ENCODE peak calls at places on chromosome 5, in eight cellular contexts. W, O, S, I, Y, N, J and A are unnamed samples.
A peak's percentile ranks its signal among the peaks of the same experiment; 100 is the strongest.

GRCh38 chr5:55037046-55037771 is 13.2 kb downstream of the GZMK start:
- DNase-seq in W (no peak), O (no peak), S (no peak), I (no peak), Y (no peak), N (no peak), J (peak; percentile 8), A (no peak)

GRCh38 chr5:168165221-168165965 is 126.1 kb upstream of the WWC1 start:
- DNase-seq in W (no peak), O (no peak), S (no peak), I (no peak), Y (no peak), N (no peak), J (no peak), A (peak; percentile 72)

GRCh38 chr5:155049569-155050383 is 36.2 kb downstream of the KIF4B start:
- DNase-seq in W (peak; percentile 39), O (no peak), S (no peak), I (no peak), Y (no peak), N (no peak), J (peak; percentile 7), A (no peak)

GRCh38 chr5:38121420-38121819 is 136.9 kb upstream of the EGFLAM start:
- DNase-seq in W (no peak), O (no peak), S (peak; percentile 11), I (no peak), Y (no peak), N (no peak), J (no peak), A (no peak)

GRCh38 chr5:139647406-139648204 is 544 bp upstream of the CXXC5 start:
- DNase-seq in W (no peak), O (no peak), S (no peak), I (peak; percentile 31), Y (no peak), N (no peak), J (no peak), A (no peak)

GRCh38 chr5:83844320-83845068 is 123.8 kb upstream of the HAPLN1 start:
- DNase-seq in W (no peak), O (no peak), S (peak; percentile 79), I (no peak), Y (no peak), N (no peak), J (no peak), A (peak; percentile 20)

GRCh38 chr5:81825237-81825636 is 74.3 kb upstream of the SSBP2 start:
- DNase-seq in W (peak; percentile 29), O (peak; percentile 66), S (no peak), I (peak; percentile 26), Y (peak; percentile 66), N (no peak), J (no peak), A (peak; percentile 20)

GRCh38 chr5:180648658-180649296 is 623 bp downstream of the FLT4 start:
- DNase-seq in W (peak; percentile 32), O (no peak), S (no peak), I (no peak), Y (no peak), N (peak; percentile 75), J (no peak), A (no peak)

GRCh38 chr5:83503662-83504061 is 32.1 kb downstream of the VCAN start:
- DNase-seq in W (no peak), O (no peak), S (no peak), I (no peak), Y (no peak), N (no peak), J (no peak), A (no peak)

GRCh38 chr5:18977880-18978279 is 1010.1 kb downstream of the CDH18 start:
- DNase-seq in W (no peak), O (no peak), S (no peak), I (no peak), Y (no peak), N (no peak), J (no peak), A (no peak)

GRCh38 chr5:136457390-136458094 is 92.2 kb upstream of the TRPC7 start:
- DNase-seq in W (no peak), O (no peak), S (no peak), I (peak; percentile 78), Y (no peak), N (no peak), J (no peak), A (peak; percentile 43)

GRCh38 chr5:155254399-155254798 is 240.8 kb downstream of the KIF4B start:
- DNase-seq in W (no peak), O (no peak), S (no peak), I (no peak), Y (no peak), N (no peak), J (no peak), A (no peak)

GRCh38 chr5:98783051-98783649 is 9.7 kb downstream of the RGMB start:
- DNase-seq in W (no peak), O (no peak), S (no peak), I (no peak), Y (no peak), N (no peak), J (no peak), A (no peak)

GRCh38 chr5:80408475-80408875 is 611 bp downstream of the ZFYVE16 start:
- DNase-seq in W (peak; percentile 85), O (peak; percentile 72), S (no peak), I (peak; percentile 60), Y (peak; percentile 70), N (peak; percentile 81), J (no peak), A (peak; percentile 81)

GRCh38 chr5:179131886-179132585 is 71.9 kb downstream of the ZNF354C start:
- DNase-seq in W (no peak), O (no peak), S (no peak), I (no peak), Y (no peak), N (no peak), J (no peak), A (no peak)

GRCh38 chr5:110507972-110508371 is 218.5 kb downstream of the TMEM232 start:
- DNase-seq in W (no peak), O (no peak), S (no peak), I (no peak), Y (no peak), N (no peak), J (no peak), A (no peak)

GRCh38 chr5:176438959-176439757 is 9.0 kb upstream of the FAF2 start:
- DNase-seq in W (peak; percentile 59), O (peak; percentile 46), S (no peak), I (no peak), Y (no peak), N (no peak), J (no peak), A (peak; percentile 32)

GRCh38 chr5:9529041-9529480 is 16.8 kb downstream of the SEMA5A start:
- DNase-seq in W (no peak), O (no peak), S (no peak), I (peak; percentile 47), Y (no peak), N (no peak), J (no peak), A (no peak)

GRCh38 chr5:90940227-90940995 is 381.8 kb downstream of the ADGRV1 start:
- DNase-seq in W (peak; percentile 9), O (no peak), S (peak; percentile 73), I (no peak), Y (no peak), N (peak; percentile 63), J (no peak), A (no peak)

DNA sequence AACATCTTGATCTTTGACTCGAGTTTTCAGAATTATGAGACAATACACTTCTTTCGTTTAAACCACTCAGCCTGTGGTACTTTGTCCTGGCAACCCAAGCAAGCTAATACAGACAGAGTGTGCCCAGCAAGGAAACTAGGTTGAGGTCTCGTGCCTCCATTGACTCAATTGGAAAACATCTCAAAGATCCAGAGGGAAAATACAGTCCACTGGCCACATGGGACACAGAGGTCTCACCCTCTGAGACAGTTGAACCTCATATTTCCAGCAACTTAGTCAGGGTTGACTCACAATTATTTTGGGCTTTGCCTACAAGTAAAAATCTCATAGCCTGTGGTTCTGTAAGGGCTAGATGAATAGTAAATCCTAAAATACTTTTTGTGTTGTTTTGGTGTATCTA is 631.5 kb downstream of the MTRR start:
- DNase-seq in W (no peak), O (no peak), S (no peak), I (no peak), Y (no peak), N (no peak), J (no peak), A (no peak)
- H3K9me3 ChIP-seq in W (no peaks in the 10 kb centered on the region), O (no peaks in the 10 kb centered on the region), S (no peaks in the 10 kb centered on the region), I (no peaks in the 10 kb centered on the region), Y (peaks cover 13% of the 10 kb centered on the region), N (no peaks in the 10 kb centered on the region), J (peaks cover 9% of the 10 kb centered on the region), A (no peaks in the 10 kb centered on the region)

DNA sequence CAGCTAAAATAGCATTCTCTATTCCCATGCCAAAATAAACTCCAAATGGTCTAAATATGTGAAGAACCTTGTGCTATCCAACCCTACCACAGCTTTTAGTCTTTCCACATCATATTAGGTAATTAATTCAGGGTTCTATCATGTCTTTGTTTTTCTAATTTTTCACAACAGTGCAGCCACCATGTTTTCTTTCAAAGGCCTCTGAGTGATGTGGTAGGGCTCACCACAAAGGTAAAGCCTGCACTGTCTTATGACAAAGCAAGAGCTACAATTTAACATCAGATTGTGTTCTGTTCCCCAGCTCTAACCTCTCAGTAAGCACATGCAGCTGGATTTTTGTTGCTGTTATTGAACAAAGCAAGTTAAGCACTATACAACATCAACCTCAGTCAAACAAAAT is 52.4 kb downstream of the MEF2C start:
- DNase-seq in W (no peak), O (no peak), S (no peak), I (no peak), Y (no peak), N (no peak), J (no peak), A (no peak)
- H3K27ac ChIP-seq in W (no peak overlapping the region), O (no peak overlapping the region), S (peak overlapping the region; percentile 80), I (no peak overlapping the region), Y (peak overlapping the region; percentile 86), N (no peak overlapping the region), J (no peak overlapping the region), A (no peak overlapping the region)

GRCh38 chr5:115599924-115600323 is 2.4 kb downstream of the TICAM2 start:
- DNase-seq in W (no peak), O (no peak), S (no peak), I (no peak), Y (no peak), N (no peak), J (no peak), A (no peak)

GRCh38 chr5:115605436-115605835 is 3.2 kb upstream of the TICAM2 start:
- DNase-seq in W (no peak), O (no peak), S (no peak), I (no peak), Y (no peak), N (no peak), J (no peak), A (no peak)

GRCh38 chr5:115600771-115601170 is 1.5 kb downstream of the TICAM2 start:
- DNase-seq in W (no peak), O (no peak), S (no peak), I (no peak), Y (no peak), N (no peak), J (no peak), A (no peak)

GRCh38 chr5:115601709-115602584 is at the start of gene TICAM2:
- DNase-seq in W (peak; percentile 72), O (peak; percentile 19), S (peak; percentile 77), I (peak; percentile 57), Y (peak; percentile 73), N (peak; percentile 40), J (no peak), A (no peak)

GRCh38 chr5:115602585-115603125 is 376 bp upstream of the TICAM2 start:
- DNase-seq in W (no peak), O (no peak), S (no peak), I (no peak), Y (no peak), N (no peak), J (no peak), A (no peak)
- H3K4me3 ChIP-seq in W (peak overlapping the region; percentile 43), O (no peak overlapping the region), S (peak overlapping the region; percentile 85), I (peak overlapping the region; percentile 90), Y (peak overlapping the region; percentile 90), N (no peak overlapping the region), J (no peak overlapping the region), A (no peak overlapping the region)

GRCh38 chr5:141419074-141419880 is 1.6 kb upstream of the PCDHGA11 start:
- DNase-seq in W (no peak), O (no peak), S (no peak), I (no peak), Y (no peak), N (no peak), J (no peak), A (no peak)
- H3K9me3 ChIP-seq in W (peaks cover 1% of the 10 kb centered on the region), O (no peaks in the 10 kb centered on the region), S (peaks cover 15% of the 10 kb centered on the region), I (peaks cover 11% of the 10 kb centered on the region), Y (peaks cover 81% of the 10 kb centered on the region), N (peaks cover 7% of the 10 kb centered on the region), J (peaks cover 4% of the 10 kb centered on the region), A (peaks cover 16% of the 10 kb centered on the region)